ENCODE peak calls at places on chromosomes 5 and 9, in ten cellular contexts. A is upper lobe of right lung, W is left ventricle myocardium inferior, U is stomach, B is OCI-LY7, T is GM23248, R is breast epithelium, G is testis, Y is heart right ventricle, N is HCT116. P is an unnamed sample.

GRCh38 chr5:143741418-143741817 is 70.5 kb upstream of the HMHB1 start:
- DNase-seq in A (no peak), W (no peak), U (no peak), B (peak), T (no peak), R (no peak), G (no peak), Y (no peak), N (no peak), P (no peak)

GRCh38 chr9:134566196-134566822 is 75.3 kb upstream of the COL5A1 start:
- DNase-seq in A (peak), W (no peak), U (no peak), B (no peak), T (no peak), R (no peak), G (peak), Y (no peak), N (no peak), P (no peak)

GRCh38 chr5:175772747-175773533 is 98.4 kb upstream of the CPLX2 start:
- DNase-seq in A (no peak), W (no peak), U (no peak), B (no peak), T (no peak), R (no peak), G (no peak), Y (no peak), N (no peak), P (no peak)

GRCh38 chr9:78439866-78440830 is 143.2 kb downstream of the PSAT1 start:
- DNase-seq in A (no peak), W (no peak), U (no peak), B (no peak), T (no peak), R (no peak), G (no peak), Y (no peak), N (no peak), P (no peak)

GRCh38 chr5:104628906-104629305 is 1066.3 kb upstream of the NUDT12 start:
- DNase-seq in A (no peak), W (no peak), U (no peak), B (no peak), T (no peak), R (no peak), G (no peak), Y (no peak), N (no peak), P (no peak)

GRCh38 chr5:175657593-175658271 is at the start of gene HRH2:
- DNase-seq in A (no peak), W (peak), U (peak), B (no peak), T (no peak), R (no peak), G (peak), Y (peak), N (no peak), P (peak)

GRCh38 chr9:35829084-35829763 is at the start of gene TMEM8B:
- DNase-seq in A (peak), W (peak), U (peak), B (peak), T (peak), R (peak), G (peak), Y (peak), N (peak), P (peak)

GRCh38 chr9:72444436-72444835 is 77.0 kb upstream of the TMC1 start:
- DNase-seq in A (no peak), W (no peak), U (no peak), B (no peak), T (no peak), R (no peak), G (no peak), Y (no peak), N (no peak), P (no peak)

GRCh38 chr9:105281926-105282325 is 37.5 kb downstream of the SLC44A1 start:
- DNase-seq in A (no peak), W (no peak), U (no peak), B (no peak), T (peak), R (no peak), G (no peak), Y (no peak), N (no peak), P (peak)

GRCh38 chr5:95631991-95632675 is 12.2 kb downstream of the GPR150 start:
- DNase-seq in A (no peak), W (no peak), U (no peak), B (peak), T (peak), R (no peak), G (no peak), Y (no peak), N (no peak), P (peak)

GRCh38 chr5:156201793-156202388 is 125.1 kb upstream of the SGCD start:
- DNase-seq in A (no peak), W (no peak), U (no peak), B (no peak), T (peak), R (no peak), G (no peak), Y (no peak), N (no peak), P (no peak)

GRCh38 chr9:86667307-86667706 is 280.0 kb downstream of the GAS1 start:
- DNase-seq in A (no peak), W (no peak), U (no peak), B (no peak), T (peak), R (no peak), G (no peak), Y (no peak), N (no peak), P (no peak)

GRCh38 chr5:78501411-78502338 is 141.3 kb downstream of the SCAMP1 start:
- DNase-seq in A (no peak), W (no peak), U (no peak), B (no peak), T (peak), R (no peak), G (no peak), Y (no peak), N (no peak), P (no peak)

GRCh38 chr9:112378441-112379176 is 1.3 kb upstream of the HSDL2 start:
- DNase-seq in A (peak), W (peak), U (no peak), B (no peak), T (peak), R (no peak), G (peak), Y (peak), N (no peak), P (peak)

GRCh38 chr5:137735531-137736284 is at the start of gene KLHL3:
- DNase-seq in A (peak), W (peak), U (peak), B (peak), T (peak), R (no peak), G (peak), Y (peak), N (no peak), P (peak)

GRCh38 chr5:136054133-136054996 is 25.6 kb downstream of the TGFBI start:
- DNase-seq in A (no peak), W (no peak), U (no peak), B (no peak), T (peak), R (no peak), G (no peak), Y (no peak), N (no peak), P (no peak)
- H3K27ac ChIP-seq in A (no peak), W (peak), U (peak), B (no peak), T (peak), R (peak), G (no peak), Y (peak), N (peak), P (no peak)

GRCh38 chr9:83385317-83385716 is 152.9 kb downstream of the FRMD3 start:
- DNase-seq in A (no peak), W (no peak), U (no peak), B (no peak), T (peak), R (no peak), G (no peak), Y (no peak), N (no peak), P (no peak)

GRCh38 chr9:83387401-83388185 is 150.6 kb downstream of the FRMD3 start:
- DNase-seq in A (no peak), W (no peak), U (no peak), B (no peak), T (no peak), R (no peak), G (no peak), Y (no peak), N (no peak), P (no peak)

GRCh38 chr9:83382421-83382820 is 155.8 kb downstream of the FRMD3 start:
- DNase-seq in A (no peak), W (no peak), U (no peak), B (no peak), T (no peak), R (no peak), G (no peak), Y (no peak), N (no peak), P (no peak)

GRCh38 chr9:83383034-83383433 is 155.2 kb downstream of the FRMD3 start:
- DNase-seq in A (no peak), W (no peak), U (no peak), B (no peak), T (no peak), R (no peak), G (no peak), Y (no peak), N (no peak), P (no peak)

GRCh38 chr9:83384214-83384613 is 154.0 kb downstream of the FRMD3 start:
- DNase-seq in A (no peak), W (no peak), U (no peak), B (no peak), T (no peak), R (no peak), G (no peak), Y (no peak), N (no peak), P (no peak)
- H3K27ac ChIP-seq in A (no peak), W (no peak), U (no peak), B (no peak), T (no peak), R (no peak), G (no peak), Y (no peak), N (no peak), P (no peak)

GRCh38 chr5:5105531-5105930 is 34.6 kb upstream of the ADAMTS16 start:
- DNase-seq in A (no peak), W (no peak), U (no peak), B (no peak), T (no peak), R (no peak), G (no peak), Y (no peak), N (no peak), P (no peak)

GRCh38 chr5:5103249-5103648 is 36.9 kb upstream of the ADAMTS16 start:
- DNase-seq in A (no peak), W (no peak), U (no peak), B (no peak), T (no peak), R (no peak), G (no peak), Y (no peak), N (no peak), P (no peak)

GRCh38 chr5:5104550-5104949 is 35.6 kb upstream of the ADAMTS16 start:
- DNase-seq in A (no peak), W (no peak), U (no peak), B (no peak), T (no peak), R (no peak), G (no peak), Y (no peak), N (no peak), P (no peak)

GRCh38 chr5:5101676-5102075 is 38.5 kb upstream of the ADAMTS16 start:
- DNase-seq in A (no peak), W (no peak), U (no peak), B (no peak), T (no peak), R (no peak), G (no peak), Y (no peak), N (no peak), P (no peak)

DNA sequence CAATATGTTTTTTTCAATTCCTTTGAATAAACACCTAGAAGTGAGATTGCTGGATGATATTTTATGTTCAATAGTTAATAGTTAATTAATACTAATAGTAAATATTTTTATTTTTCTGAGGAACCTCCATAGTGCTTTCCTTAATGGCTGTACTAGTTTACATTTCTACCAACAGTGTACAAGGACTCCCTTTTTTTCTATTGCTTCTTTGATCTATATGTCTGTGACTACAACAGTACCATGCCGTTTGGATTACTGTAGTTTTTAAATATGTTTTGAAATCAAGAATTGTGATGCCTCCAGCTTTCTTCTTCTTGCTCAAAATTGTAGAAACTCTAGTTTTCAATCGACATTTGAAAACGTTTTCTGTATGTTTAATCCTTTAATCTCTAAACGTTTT is 39.5 kb upstream of the ADAMTS16 start:
- DNase-seq in A (no peak), W (no peak), U (no peak), B (no peak), T (no peak), R (no peak), G (no peak), Y (no peak), N (no peak), P (no peak)
- H3K27ac ChIP-seq in A (no peak), W (no peak), U (no peak), B (no peak), T (no peak), R (no peak), G (no peak), Y (no peak), N (no peak), P (no peak)

GRCh38 chr5:152293189-152293588 is 111.9 kb downstream of the NMUR2 start:
- DNase-seq in A (no peak), W (no peak), U (no peak), B (no peak), T (no peak), R (no peak), G (no peak), Y (no peak), N (no peak), P (no peak)

GRCh38 chr5:152288917-152289595 is 116.0 kb downstream of the NMUR2 start:
- DNase-seq in A (no peak), W (no peak), U (no peak), B (no peak), T (no peak), R (no peak), G (no peak), Y (no peak), N (no peak), P (no peak)

GRCh38 chr5:152285764-152286163 is 119.3 kb downstream of the NMUR2 start:
- DNase-seq in A (no peak), W (no peak), U (no peak), B (no peak), T (no peak), R (no peak), G (no peak), Y (no peak), N (no peak), P (no peak)

GRCh38 chr5:152290181-152290580 is 114.9 kb downstream of the NMUR2 start:
- DNase-seq in A (no peak), W (no peak), U (no peak), B (no peak), T (no peak), R (no peak), G (no peak), Y (no peak), N (no peak), P (no peak)

DNA sequence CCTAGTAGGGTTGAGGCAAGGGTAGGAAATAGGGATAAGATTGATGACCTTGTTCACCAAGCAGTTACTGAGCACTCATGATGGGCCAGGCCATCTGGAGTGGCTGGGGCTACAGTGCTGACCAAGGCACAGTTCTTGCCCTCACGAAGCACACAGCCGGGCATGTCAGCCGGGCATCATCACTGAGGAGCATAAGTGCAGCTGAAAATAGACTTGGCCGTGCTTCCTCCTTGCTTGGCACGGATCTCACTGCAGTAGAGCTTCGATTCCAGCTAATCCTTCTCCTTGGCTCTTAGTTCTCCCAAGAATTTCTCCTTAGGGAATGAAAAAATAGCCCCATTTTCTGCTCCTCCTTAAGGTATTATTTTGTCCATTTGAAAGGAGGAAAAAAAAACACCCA is 116.6 kb downstream of the NMUR2 start:
- DNase-seq in A (no peak), W (peak), U (no peak), B (no peak), T (no peak), R (no peak), G (no peak), Y (peak), N (no peak), P (no peak)
- H3K27ac ChIP-seq in A (peak), W (peak), U (no peak), B (no peak), T (no peak), R (peak), G (no peak), Y (peak), N (no peak), P (no peak)

GRCh38 chr9:89524888-89525385 is 27.0 kb upstream of the SEMA4D start:
- DNase-seq in A (no peak), W (no peak), U (peak), B (no peak), T (no peak), R (no peak), G (no peak), Y (no peak), N (no peak), P (no peak)

GRCh38 chr9:89522979-89523305 is 25.0 kb upstream of the SEMA4D start:
- DNase-seq in A (no peak), W (no peak), U (peak), B (no peak), T (no peak), R (no peak), G (no peak), Y (no peak), N (no peak), P (no peak)

GRCh38 chr9:89525673-89526374 is 27.9 kb upstream of the SEMA4D start:
- DNase-seq in A (no peak), W (no peak), U (no peak), B (no peak), T (no peak), R (no peak), G (no peak), Y (no peak), N (no peak), P (peak)

GRCh38 chr9:89522261-89522978 is 24.5 kb upstream of the SEMA4D start:
- DNase-seq in A (no peak), W (no peak), U (peak), B (peak), T (no peak), R (no peak), G (no peak), Y (no peak), N (no peak), P (peak)

DNA sequence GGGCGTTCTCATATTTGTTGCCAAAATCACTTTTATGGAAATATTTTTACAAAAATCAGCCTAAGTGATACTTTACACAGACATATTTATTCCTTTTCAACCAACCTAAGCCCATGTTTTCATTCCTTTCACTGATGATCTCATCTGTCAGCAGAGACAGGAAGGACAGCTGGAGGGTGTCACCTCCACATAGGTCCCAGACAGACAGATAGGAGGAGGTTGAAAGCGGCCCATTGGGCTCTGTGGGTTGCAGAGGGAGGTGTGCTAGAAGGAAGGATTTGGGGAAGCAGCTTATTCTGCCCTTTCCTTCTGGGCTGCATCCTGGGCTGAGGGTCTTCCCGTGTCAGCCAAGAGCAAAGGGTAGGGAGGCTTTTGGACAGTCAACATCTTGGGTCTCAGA is 26.0 kb upstream of the SEMA4D start:
- DNase-seq in A (no peak), W (no peak), U (no peak), B (no peak), T (no peak), R (no peak), G (no peak), Y (no peak), N (no peak), P (peak)
- H3K27ac ChIP-seq in A (peak), W (no peak), U (no peak), B (no peak), T (no peak), R (no peak), G (no peak), Y (no peak), N (no peak), P (peak)